ENCODE peak calls at places on chromosomes 7 and 10, in ten cellular contexts. K, H, V, I, C, R, T, P, M and X are unnamed samples.

GRCh38 chr10:129761573-129761972 is 202.5 kb downstream of the EBF3 start:
- DNase-seq in K (no peak), H (no peak), V (no peak), I (no peak), C (no peak), R (no peak), T (no peak), P (no peak), M (no peak), X (no peak)

GRCh38 chr7:87599336-87599735 is 1.3 kb downstream of the ABCB1 start:
- DNase-seq in K (no peak), H (no peak), V (peak), I (no peak), C (peak), R (no peak), T (peak), P (peak), M (no peak), X (no peak)

GRCh38 chr10:89207181-89207800 is at the start of gene CH25H:
- DNase-seq in K (no peak), H (peak), V (peak), I (peak), C (peak), R (peak), T (peak), P (peak), M (peak), X (peak)

GRCh38 chr7:24701232-24701898 is 55.9 kb downstream of the GSDME start:
- DNase-seq in K (no peak), H (no peak), V (no peak), I (peak), C (no peak), R (peak), T (no peak), P (no peak), M (peak), X (peak)

GRCh38 chr7:70797109-70797514 is 334.8 kb upstream of the GALNT17 start:
- DNase-seq in K (no peak), H (no peak), V (no peak), I (peak), C (no peak), R (no peak), T (no peak), P (no peak), M (no peak), X (peak)

GRCh38 chr7:27165089-27165654 is at the start of gene HOXA9:
- DNase-seq in K (no peak), H (no peak), V (no peak), I (peak), C (no peak), R (no peak), T (no peak), P (no peak), M (peak), X (no peak)

GRCh38 chr10:71349401-71349800 is 30.3 kb downstream of the SLC29A3 start:
- DNase-seq in K (peak), H (no peak), V (no peak), I (no peak), C (no peak), R (no peak), T (no peak), P (no peak), M (no peak), X (peak)

GRCh38 chr10:110007701-110008517 is at the start of gene ADD3:
- DNase-seq in K (peak), H (peak), V (peak), I (peak), C (peak), R (peak), T (peak), P (peak), M (peak), X (peak)

GRCh38 chr10:99784025-99784730 is 1.7 kb downstream of the ABCC2 start:
- DNase-seq in K (no peak), H (no peak), V (no peak), I (peak), C (no peak), R (peak), T (no peak), P (no peak), M (peak), X (peak)

GRCh38 chr10:46547331-46547880 is 9.1 kb downstream of the GPRIN2 start:
- DNase-seq in K (no peak), H (peak), V (peak), I (no peak), C (no peak), R (no peak), T (peak), P (peak), M (no peak), X (no peak)

GRCh38 chr7:66502230-66503035 is 126.2 kb upstream of the KCTD7 start:
- DNase-seq in K (peak), H (no peak), V (no peak), I (no peak), C (no peak), R (no peak), T (no peak), P (no peak), M (peak), X (no peak)

GRCh38 chr10:17086865-17087264 is 42.7 kb downstream of the CUBN start:
- DNase-seq in K (no peak), H (no peak), V (no peak), I (no peak), C (no peak), R (no peak), T (no peak), P (no peak), M (no peak), X (no peak)

GRCh38 chr7:15370441-15370840 is 191.4 kb downstream of the AGMO start:
- DNase-seq in K (no peak), H (no peak), V (no peak), I (no peak), C (no peak), R (peak), T (no peak), P (no peak), M (no peak), X (no peak)

GRCh38 chr10:51619365-51619764 is 80.0 kb downstream of the CSTF2T start:
- DNase-seq in K (no peak), H (no peak), V (no peak), I (no peak), C (no peak), R (no peak), T (no peak), P (no peak), M (no peak), X (no peak)

GRCh38 chr10:86946215-86947170 is 10.9 kb downstream of the MMRN2 start:
- DNase-seq in K (no peak), H (no peak), V (no peak), I (no peak), C (no peak), R (no peak), T (no peak), P (no peak), M (no peak), X (no peak)